ENCODE peak calls at places on chromosomes 3 and 15, in five cellular contexts. One of them, this sample, is unnamed.

GRCh38 chr3:104943931-104944330 is 422.8 kb upstream of the ALCAM start:
- DNase-seq in GM23338: no peak
- DNase-seq in IMR-90: peak
- DNase-seq in GM23248: no peak
- DNase-seq in fibroblast of lung: no peak
- DNase-seq in this sample: no peak

GRCh38 chr3:140292154-140292553 is 357.2 kb downstream of the CLSTN2 start:
- DNase-seq in GM23248: peak
- DNase-seq in IMR-90: no peak
- DNase-seq in GM23338: no peak
- DNase-seq in fibroblast of lung: peak
- DNase-seq in this sample: no peak

GRCh38 chr3:158780795-158781590 is 20.9 kb upstream of the MFSD1 start:
- DNase-seq in GM23338: no peak
- DNase-seq in fibroblast of lung: no peak
- DNase-seq in GM23248: no peak
- DNase-seq in IMR-90: no peak
- DNase-seq in this sample: no peak

GRCh38 chr3:14153663-14154062 is 24.7 kb downstream of the XPC start:
- DNase-seq in GM23248: no peak
- DNase-seq in IMR-90: no peak
- DNase-seq in fibroblast of lung: no peak
- DNase-seq in GM23338: no peak
- DNase-seq in this sample: no peak

GRCh38 chr3:19065027-19065426 is 83.3 kb upstream of the KCNH8 start:
- DNase-seq in GM23248: no peak
- DNase-seq in GM23338: peak
- DNase-seq in fibroblast of lung: no peak
- DNase-seq in IMR-90: no peak
- DNase-seq in this sample: peak

GRCh38 chr3:28777806-28778475 is 429.3 kb upstream of the AZI2 start:
- DNase-seq in GM23338: no peak
- DNase-seq in GM23248: no peak
- DNase-seq in IMR-90: no peak
- DNase-seq in fibroblast of lung: no peak
- DNase-seq in this sample: no peak

GRCh38 chr3:8561365-8561764 is 59.7 kb downstream of the LMCD1 start:
- DNase-seq in fibroblast of lung: peak
- DNase-seq in IMR-90: no peak
- DNase-seq in GM23248: no peak
- DNase-seq in GM23338: no peak
- DNase-seq in this sample: no peak

GRCh38 chr15:46660096-46660842 is 1025.4 kb downstream of the SQOR start:
- DNase-seq in GM23248: no peak
- DNase-seq in GM23338: no peak
- DNase-seq in IMR-90: no peak
- DNase-seq in fibroblast of lung: no peak
- DNase-seq in this sample: no peak

GRCh38 chr3:114274929-114275328 is 18.9 kb upstream of the TIGIT start:
- DNase-seq in fibroblast of lung: peak
- DNase-seq in IMR-90: peak
- DNase-seq in GM23248: peak
- DNase-seq in GM23338: no peak
- DNase-seq in this sample: no peak

GRCh38 chr15:56215769-56216168 is 27.9 kb downstream of the RFX7 start:
- DNase-seq in GM23248: peak
- DNase-seq in IMR-90: peak
- DNase-seq in GM23338: peak
- DNase-seq in fibroblast of lung: peak
- DNase-seq in this sample: no peak

GRCh38 chr15:64282701-64283100 is 73.3 kb downstream of the CSNK1G1 start:
- DNase-seq in GM23248: no peak
- DNase-seq in fibroblast of lung: peak
- DNase-seq in IMR-90: peak
- DNase-seq in GM23338: no peak
- DNase-seq in this sample: no peak

GRCh38 chr3:156349978-156350377 is 204.9 kb downstream of the SSR3 start:
- DNase-seq in GM23248: no peak
- DNase-seq in fibroblast of lung: no peak
- DNase-seq in IMR-90: no peak
- DNase-seq in GM23338: no peak
- DNase-seq in this sample: no peak

GRCh38 chr3:155891341-155891740 is 20.9 kb downstream of the GMPS start:
- DNase-seq in GM23248: peak
- DNase-seq in GM23338: no peak
- DNase-seq in IMR-90: no peak
- DNase-seq in fibroblast of lung: peak
- DNase-seq in this sample: no peak

GRCh38 chr3:88219138-88219792 is 69.5 kb downstream of the C3orf38 start:
- DNase-seq in IMR-90: peak
- DNase-seq in GM23248: peak
- DNase-seq in fibroblast of lung: peak
- DNase-seq in GM23338: peak
- DNase-seq in this sample: peak

GRCh38 chr15:70387086-70387485 is 289.4 kb upstream of the TLE3 start:
- DNase-seq in IMR-90: no peak
- DNase-seq in fibroblast of lung: no peak
- DNase-seq in GM23338: no peak
- DNase-seq in GM23248: no peak
- DNase-seq in this sample: no peak

GRCh38 chr3:26657406-26657976 is 34.9 kb downstream of the LRRC3B start:
- DNase-seq in GM23338: no peak
- DNase-seq in GM23248: no peak
- DNase-seq in IMR-90: no peak
- DNase-seq in fibroblast of lung: peak
- DNase-seq in this sample: no peak

GRCh38 chr3:129539201-129539600 is 3.8 kb upstream of the H1-8 start:
- DNase-seq in fibroblast of lung: no peak
- DNase-seq in GM23338: no peak
- DNase-seq in IMR-90: no peak
- DNase-seq in GM23248: no peak
- DNase-seq in this sample: no peak

GRCh38 chr3:46269556-46269955 is 27.3 kb downstream of the CCR3 start:
- DNase-seq in GM23248: no peak
- DNase-seq in GM23338: no peak
- DNase-seq in IMR-90: no peak
- DNase-seq in fibroblast of lung: no peak
- DNase-seq in this sample: no peak

GRCh38 chr3:171116802-171117395 is 90.4 kb upstream of the SLC2A2 start:
- DNase-seq in GM23248: no peak
- DNase-seq in GM23338: peak
- DNase-seq in IMR-90: no peak
- DNase-seq in fibroblast of lung: no peak
- DNase-seq in this sample: no peak

GRCh38 chr3:59609967-59610366 is 560.1 kb upstream of the CFAP20DC start:
- DNase-seq in GM23338: no peak
- DNase-seq in GM23248: peak
- DNase-seq in fibroblast of lung: no peak
- DNase-seq in IMR-90: no peak
- DNase-seq in this sample: no peak

DNA sequence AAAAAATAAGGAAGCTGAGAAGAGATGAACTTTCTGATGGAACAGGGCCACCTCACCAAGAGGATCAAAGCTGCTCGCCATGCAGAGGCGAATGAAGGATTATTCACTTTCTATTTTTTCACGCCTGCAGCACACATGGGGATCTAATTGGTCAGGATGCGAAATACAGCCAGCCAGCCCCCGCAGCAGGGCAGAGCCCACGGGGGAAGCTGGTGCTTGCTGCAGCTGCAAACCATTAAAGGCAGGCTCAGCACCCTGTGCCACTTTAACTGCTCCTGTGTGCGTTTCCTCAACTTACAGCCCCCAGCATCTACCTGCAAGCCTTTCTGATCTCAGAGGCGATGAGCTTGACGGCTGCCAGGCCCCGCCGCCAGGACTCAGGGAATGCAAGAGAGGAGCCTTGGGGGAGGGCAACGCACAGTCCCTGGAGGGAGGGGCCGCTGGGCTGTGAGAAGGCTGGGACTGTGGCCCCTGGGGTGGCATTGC is 89.0 kb downstream of the HES1 start:
- DNase-seq in fibroblast of lung: no peak
- DNase-seq in IMR-90: no peak
- DNase-seq in GM23248: no peak
- DNase-seq in GM23338: peak
- DNase-seq in this sample: no peak
- H3K4me2 ChIP-seq in fibroblast of lung: no peak
- H3K4me2 ChIP-seq in IMR-90: no peak
- H3K4me2 ChIP-seq in GM23248: no peak
- H3K4me2 ChIP-seq in GM23338: peak
- H3K4me2 ChIP-seq in this sample: no peak

DNA sequence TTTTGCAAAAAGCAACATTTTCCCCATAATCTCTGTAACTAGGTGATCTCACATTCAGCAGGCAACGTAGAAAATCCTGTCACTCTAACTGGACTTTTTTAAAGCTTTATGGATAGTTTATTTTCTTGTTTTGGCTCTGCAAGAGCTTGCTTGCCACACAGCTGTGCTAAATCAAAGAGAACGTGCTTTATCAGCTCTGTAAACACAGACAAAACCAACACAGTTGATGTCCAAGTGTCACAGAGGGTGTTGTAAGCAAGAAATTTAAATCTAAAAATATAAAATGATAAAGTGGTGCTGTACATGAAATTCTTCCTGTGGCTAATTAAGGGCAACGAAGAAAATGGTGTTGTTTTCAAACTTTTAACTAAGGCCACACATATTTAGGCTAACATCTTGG is 97.5 kb upstream of the STAC start:
- DNase-seq in fibroblast of lung: no peak
- DNase-seq in GM23338: no peak
- DNase-seq in GM23248: no peak
- DNase-seq in IMR-90: no peak
- DNase-seq in this sample: no peak
- H2AFZ ChIP-seq in fibroblast of lung: no peak
- H2AFZ ChIP-seq in GM23338: peak
- H2AFZ ChIP-seq in GM23248: peak
- H2AFZ ChIP-seq in IMR-90: no peak
- H2AFZ ChIP-seq in this sample: no peak

GRCh38 chr15:69118089-69118488 is 42.3 kb upstream of the GLCE start:
- DNase-seq in IMR-90: no peak
- DNase-seq in fibroblast of lung: no peak
- DNase-seq in GM23248: no peak
- DNase-seq in GM23338: no peak
- DNase-seq in this sample: peak

GRCh38 chr15:69117431-69117841 is 43.0 kb upstream of the GLCE start:
- DNase-seq in GM23248: no peak
- DNase-seq in IMR-90: no peak
- DNase-seq in GM23338: peak
- DNase-seq in fibroblast of lung: no peak
- DNase-seq in this sample: no peak

GRCh38 chr15:69119016-69119415 is 41.4 kb upstream of the GLCE start:
- DNase-seq in fibroblast of lung: no peak
- DNase-seq in GM23248: no peak
- DNase-seq in IMR-90: no peak
- DNase-seq in GM23338: peak
- DNase-seq in this sample: no peak

GRCh38 chr15:69114231-69114937 is 46.1 kb upstream of the GLCE start:
- DNase-seq in GM23338: no peak
- DNase-seq in IMR-90: no peak
- DNase-seq in fibroblast of lung: no peak
- DNase-seq in GM23248: no peak
- DNase-seq in this sample: peak

GRCh38 chr15:69116391-69116790 is 44.0 kb upstream of the GLCE start:
- DNase-seq in IMR-90: no peak
- DNase-seq in fibroblast of lung: no peak
- DNase-seq in GM23248: no peak
- DNase-seq in GM23338: peak
- DNase-seq in this sample: no peak
- H3K4me2 ChIP-seq in IMR-90: no peak
- H3K4me2 ChIP-seq in fibroblast of lung: no peak
- H3K4me2 ChIP-seq in GM23248: no peak
- H3K4me2 ChIP-seq in GM23338: peak
- H3K4me2 ChIP-seq in this sample: no peak

GRCh38 chr15:75622505-75622904 is 3.0 kb downstream of the SNUPN start:
- DNase-seq in fibroblast of lung: no peak
- DNase-seq in GM23338: no peak
- DNase-seq in GM23248: no peak
- DNase-seq in IMR-90: no peak
- DNase-seq in this sample: no peak

GRCh38 chr15:75620776-75621536 is 4.6 kb downstream of the SNUPN start:
- DNase-seq in fibroblast of lung: peak
- DNase-seq in GM23338: no peak
- DNase-seq in IMR-90: peak
- DNase-seq in GM23248: peak
- DNase-seq in this sample: peak

GRCh38 chr15:75620043-75620775 is 5.3 kb downstream of the SNUPN start:
- DNase-seq in IMR-90: peak
- DNase-seq in fibroblast of lung: peak
- DNase-seq in GM23338: no peak
- DNase-seq in GM23248: peak
- DNase-seq in this sample: peak

GRCh38 chr15:75625542-75626347 is at the start of gene SNUPN:
- DNase-seq in fibroblast of lung: peak
- DNase-seq in GM23338: peak
- DNase-seq in IMR-90: peak
- DNase-seq in GM23248: peak
- DNase-seq in this sample: peak
- H2AFZ ChIP-seq in fibroblast of lung: peak
- H2AFZ ChIP-seq in GM23338: peak
- H2AFZ ChIP-seq in IMR-90: peak
- H2AFZ ChIP-seq in GM23248: peak
- H2AFZ ChIP-seq in this sample: peak

GRCh38 chr3:188234172-188234571 is 80.2 kb downstream of the LPP start:
- DNase-seq in GM23338: no peak
- DNase-seq in GM23248: peak
- DNase-seq in IMR-90: peak
- DNase-seq in fibroblast of lung: peak
- DNase-seq in this sample: no peak
- H3K4me2 ChIP-seq in GM23338: no peak
- H3K4me2 ChIP-seq in GM23248: peak
- H3K4me2 ChIP-seq in IMR-90: no peak
- H3K4me2 ChIP-seq in fibroblast of lung: no peak
- H3K4me2 ChIP-seq in this sample: no peak

DNA sequence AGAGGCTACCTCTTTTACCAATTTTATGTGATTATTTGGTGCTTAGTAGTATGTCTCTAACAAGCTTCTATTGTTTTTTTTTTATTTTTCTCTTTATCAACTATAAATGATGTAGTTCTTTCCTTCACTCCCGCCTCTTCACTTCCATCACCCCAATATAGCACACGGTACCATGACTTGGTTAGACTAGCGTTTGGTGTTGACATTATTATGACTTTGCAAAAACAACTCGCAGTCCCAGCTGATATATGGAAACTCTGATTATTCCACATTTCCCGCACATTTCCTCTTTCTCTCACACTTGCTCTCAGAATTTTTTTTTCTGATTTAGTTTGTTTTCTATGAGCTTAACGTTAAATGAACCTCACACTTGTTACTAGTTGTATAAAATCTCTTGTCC is 162.2 kb downstream of the GREM1 start:
- DNase-seq in GM23338: no peak
- DNase-seq in GM23248: no peak
- DNase-seq in IMR-90: no peak
- DNase-seq in fibroblast of lung: no peak
- DNase-seq in this sample: no peak
- H2AFZ ChIP-seq in GM23338: no peak
- H2AFZ ChIP-seq in GM23248: peak
- H2AFZ ChIP-seq in IMR-90: no peak
- H2AFZ ChIP-seq in fibroblast of lung: no peak
- H2AFZ ChIP-seq in this sample: no peak

This sample was measured in hepatocyte.